ENCODE peak calls at places on chromosomes 1 and 21, in eight cellular contexts. X, U, C, Z, V, W, Q and O are unnamed samples. For H3K4me1, the result is how much of the 10 kb centered on the place peaks cover.

GRCh38 chr1:102796429-102796828 is 311.9 kb downstream of the COL11A1 start:
- DNase-seq in X (no peak), U (no peak), C (no peak), Z (no peak), V (no peak), W (no peak), Q (no peak), O (no peak)

GRCh38 chr1:222697858-222698257 is 14.4 kb downstream of the AIDA start:
- DNase-seq in X (peak), U (no peak), C (no peak), Z (no peak), V (no peak), W (no peak), Q (no peak), O (no peak)

GRCh38 chr1:100631015-100631521 is 88.5 kb upstream of the VCAM1 start:
- DNase-seq in X (peak), U (no peak), C (no peak), Z (no peak), V (no peak), W (no peak), Q (no peak), O (no peak)

GRCh38 chr1:92599184-92599583 is 112.5 kb upstream of the GFI1 start:
- DNase-seq in X (peak), U (peak), C (no peak), Z (no peak), V (no peak), W (no peak), Q (no peak), O (no peak)

GRCh38 chr1:119590377-119590776 is 57.7 kb downstream of the ZNF697 start:
- DNase-seq in X (no peak), U (no peak), C (no peak), Z (no peak), V (no peak), W (no peak), Q (no peak), O (no peak)

GRCh38 chr21:28771790-28772501 is 220.7 kb downstream of the LTN1 start:
- DNase-seq in X (peak), U (no peak), C (no peak), Z (peak), V (no peak), W (no peak), Q (no peak), O (no peak)

GRCh38 chr1:19087737-19088594 is 122.1 kb downstream of the UBR4 start:
- DNase-seq in X (no peak), U (no peak), C (no peak), Z (no peak), V (no peak), W (no peak), Q (peak), O (no peak)

GRCh38 chr1:34186741-34187494 is 10.2 kb downstream of the C1orf94 start:
- DNase-seq in X (no peak), U (no peak), C (no peak), Z (no peak), V (no peak), W (no peak), Q (no peak), O (no peak)

GRCh38 chr1:209537336-209538114 is 46.0 kb upstream of the CAMK1G start:
- DNase-seq in X (no peak), U (no peak), C (no peak), Z (no peak), V (no peak), W (no peak), Q (no peak), O (no peak)

GRCh38 chr1:230122361-230123279 is 55.6 kb downstream of the GALNT2 start:
- DNase-seq in X (no peak), U (no peak), C (no peak), Z (no peak), V (no peak), W (no peak), Q (no peak), O (no peak)

GRCh38 chr1:153355445-153356071 is 2.1 kb upstream of the S100A9 start:
- DNase-seq in X (peak), U (peak), C (peak), Z (no peak), V (peak), W (no peak), Q (peak), O (peak)

GRCh38 chr1:179785025-179785424 is 41.9 kb downstream of the FAM163A start:
- DNase-seq in X (no peak), U (no peak), C (no peak), Z (no peak), V (no peak), W (no peak), Q (no peak), O (no peak)

GRCh38 chr21:34970566-34970965 is 78.5 kb downstream of the RUNX1 start:
- DNase-seq in X (no peak), U (no peak), C (no peak), Z (no peak), V (no peak), W (no peak), Q (no peak), O (no peak)

GRCh38 chr21:45364464-45365185 is 40.3 kb upstream of the COL18A1 start:
- DNase-seq in X (peak), U (no peak), C (no peak), Z (no peak), V (no peak), W (peak), Q (no peak), O (no peak)

GRCh38 chr1:92398519-92398918 is 88.2 kb downstream of the GFI1 start:
- DNase-seq in X (no peak), U (no peak), C (no peak), Z (no peak), V (no peak), W (no peak), Q (no peak), O (no peak)

GRCh38 chr1:37475380-37476086 is 1.2 kb downstream of the ZC3H12A start:
- DNase-seq in X (no peak), U (peak), C (peak), Z (no peak), V (peak), W (peak), Q (no peak), O (no peak)

GRCh38 chr1:181038399-181038873 is 4.7 kb downstream of the MR1 start:
- DNase-seq in X (peak), U (peak), C (no peak), Z (no peak), V (peak), W (peak), Q (peak), O (peak)

GRCh38 chr21:25583370-25584133 is 23.7 kb downstream of the MRPL39 start:
- DNase-seq in X (no peak), U (no peak), C (no peak), Z (no peak), V (no peak), W (no peak), Q (no peak), O (no peak)

GRCh38 chr21:34743831-34744230 is 75.0 kb downstream of the CLIC6 start:
- DNase-seq in X (peak), U (no peak), C (no peak), Z (no peak), V (peak), W (no peak), Q (peak), O (no peak)

GRCh38 chr1:30378023-30378596 is 345.3 kb downstream of the MATN1 start:
- DNase-seq in X (no peak), U (no peak), C (no peak), Z (no peak), V (no peak), W (no peak), Q (no peak), O (no peak)

GRCh38 chr1:93222987-93223675 is 42.6 kb downstream of the CCDC18 start:
- DNase-seq in X (no peak), U (no peak), C (no peak), Z (no peak), V (no peak), W (no peak), Q (no peak), O (no peak)

GRCh38 chr1:27487927-27488522 is 1.9 kb downstream of the WASF2 start:
- DNase-seq in X (peak), U (no peak), C (no peak), Z (no peak), V (no peak), W (no peak), Q (no peak), O (no peak)

GRCh38 chr1:232333419-232333767 is 296.5 kb downstream of the SIPA1L2 start:
- DNase-seq in X (no peak), U (no peak), C (no peak), Z (no peak), V (no peak), W (no peak), Q (no peak), O (no peak)

GRCh38 chr1:36458910-36459309 is 5.3 kb downstream of the MRPS15 start:
- DNase-seq in X (no peak), U (no peak), C (peak), Z (no peak), V (no peak), W (no peak), Q (no peak), O (no peak)

GRCh38 chr1:166811691-166812090 is 27.6 kb upstream of the POGK start:
- DNase-seq in X (no peak), U (no peak), C (no peak), Z (no peak), V (no peak), W (no peak), Q (no peak), O (no peak)

GRCh38 chr1:184298321-184299052 is 88.3 kb upstream of the C1orf21 start:
- DNase-seq in X (no peak), U (peak), C (no peak), Z (no peak), V (no peak), W (no peak), Q (no peak), O (no peak)
- H3K27ac ChIP-seq in X (peak), U (no peak), C (no peak), Z (peak), V (no peak), W (no peak), Q (no peak), O (no peak)

GRCh38 chr1:29083318-29084195 is 40.1 kb downstream of the TMEM200B start:
- DNase-seq in X (peak), U (peak), C (no peak), Z (no peak), V (no peak), W (no peak), Q (no peak), O (no peak)

GRCh38 chr1:29082519-29082918 is 41.2 kb downstream of the TMEM200B start:
- DNase-seq in X (no peak), U (no peak), C (no peak), Z (no peak), V (no peak), W (no peak), Q (no peak), O (no peak)

GRCh38 chr1:29081201-29081600 is 42.5 kb downstream of the TMEM200B start:
- DNase-seq in X (no peak), U (no peak), C (no peak), Z (no peak), V (no peak), W (no peak), Q (no peak), O (no peak)

GRCh38 chr1:29084196-29084521 is 39.5 kb downstream of the TMEM200B start:
- DNase-seq in X (no peak), U (no peak), C (no peak), Z (no peak), V (no peak), W (no peak), Q (no peak), O (no peak)
- H3K4me3 ChIP-seq in X (no peak), U (no peak), C (no peak), Z (no peak), V (no peak), W (no peak), Q (no peak), O (no peak)

GRCh38 chr1:21321963-21322680 is 31.9 kb upstream of the ECE1 start:
- DNase-seq in X (no peak), U (peak), C (no peak), Z (no peak), V (no peak), W (no peak), Q (no peak), O (no peak)
- H3K4me1 ChIP-seq in X (half or more), U (under half), C (under half), Z (half or more), V (half or more), W (half or more), Q (under half), O (half or more)

GRCh38 chr1:58823481-58824010 is 39.7 kb upstream of the JUN start:
- DNase-seq in X (peak), U (peak), C (no peak), Z (no peak), V (no peak), W (no peak), Q (no peak), O (no peak)
- H3K27ac ChIP-seq in X (peak), U (no peak), C (no peak), Z (no peak), V (no peak), W (no peak), Q (no peak), O (no peak)

GRCh38 chr1:59520194-59520593 is 223.3 kb downstream of the FGGY start:
- DNase-seq in X (no peak), U (no peak), C (no peak), Z (no peak), V (no peak), W (no peak), Q (no peak), O (no peak)
- H3K4me3 ChIP-seq in X (no peak), U (no peak), C (no peak), Z (no peak), V (no peak), W (no peak), Q (no peak), O (no peak)

DNA sequence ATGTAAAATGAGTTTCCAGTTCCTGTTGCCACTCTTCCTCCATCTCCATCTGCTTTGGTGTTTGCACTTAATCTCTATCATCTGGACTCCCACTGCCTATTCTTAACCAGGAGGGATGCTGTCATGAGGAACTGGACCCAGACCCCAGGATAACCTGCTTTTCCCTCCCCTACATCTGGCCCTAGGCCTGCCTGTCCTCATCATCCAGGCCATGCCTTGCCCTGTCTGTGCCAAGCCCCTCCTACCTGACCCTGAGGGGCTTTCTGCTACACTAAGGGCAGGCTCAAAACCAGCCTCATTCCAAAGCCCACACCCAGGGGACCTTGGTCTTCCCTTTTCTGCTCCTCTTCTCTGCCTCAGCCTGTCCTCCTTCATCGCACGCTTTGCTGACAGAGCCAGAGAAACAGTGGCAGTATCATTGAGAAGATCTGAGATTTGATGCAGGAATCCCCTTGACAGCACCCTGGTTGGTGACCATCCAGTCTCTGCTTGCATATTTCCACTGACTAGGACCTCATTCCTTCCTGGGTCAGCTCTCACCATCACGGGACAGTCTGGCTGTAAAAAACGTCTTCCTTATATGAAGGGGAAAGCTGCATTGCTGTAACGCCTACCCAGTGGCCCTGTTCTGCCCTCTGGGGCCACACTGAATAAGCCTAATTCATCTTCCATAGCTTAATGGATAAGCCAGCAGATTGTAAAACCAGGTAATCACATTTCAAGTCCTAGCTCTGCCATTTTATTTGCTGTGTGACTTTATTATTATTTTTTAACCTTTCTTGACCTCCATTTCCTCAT is 38.8 kb downstream of the PLXNA2 start:
- DNase-seq in X (no peak), U (no peak), C (no peak), Z (no peak), V (peak), W (no peak), Q (peak), O (no peak)
- H3K4me1 ChIP-seq in X (under half), U (under half), C (under half), Z (half or more), V (under half), W (half or more), Q (under half), O (half or more)